ENCODE peak calls at places on chromosomes 1 and 21, in six cellular contexts. W is neural crest cell, U is AG04450, X is fibroblast of lung, G is ovary, P is transverse colon. C is an unnamed sample.

GRCh38 chr1:3636080-3636479 is 11.3 kb downstream of the TPRG1L start:
- DNase-seq in W (no peak), U (no peak), X (no peak), G (no peak), P (no peak), C (no peak)

GRCh38 chr1:8706995-8707396 is 110.4 kb downstream of the RERE start:
- DNase-seq in W (no peak), U (no peak), X (peak; percentile 19), G (no peak), P (no peak), C (no peak)

GRCh38 chr1:231632119-231632518 is 5.5 kb downstream of the DISC1 start:
- DNase-seq in W (no peak), U (no peak), X (no peak), G (no peak), P (no peak), C (no peak)

GRCh38 chr21:16640297-16641027 is 872.4 kb upstream of the CXADR start:
- DNase-seq in W (no peak), U (no peak), X (no peak), G (no peak), P (no peak), C (no peak)

GRCh38 chr1:224762701-224763100 is 146.6 kb downstream of the CNIH3 start:
- DNase-seq in W (no peak), U (no peak), X (no peak), G (no peak), P (no peak), C (no peak)

GRCh38 chr1:42784946-42785693 is at the start of gene TMEM269:
- DNase-seq in W (no peak), U (no peak), X (peak; percentile 5), G (peak; percentile 20), P (peak; percentile 13), C (peak; percentile 72)

GRCh38 chr1:200890818-200891773 is 3.6 kb upstream of the INAVA start:
- DNase-seq in W (peak; percentile 70), U (no peak), X (peak; percentile 51), G (no peak), P (peak; percentile 68), C (peak; percentile 71)

GRCh38 chr1:29133861-29134694 is 10.4 kb upstream of the TMEM200B start:
- DNase-seq in W (no peak), U (no peak), X (no peak), G (no peak), P (no peak), C (peak; percentile 42)

GRCh38 chr1:60108223-60108622 is 34.7 kb upstream of the C1orf87 start:
- DNase-seq in W (no peak), U (no peak), X (peak; percentile 8), G (no peak), P (no peak), C (no peak)

DNA sequence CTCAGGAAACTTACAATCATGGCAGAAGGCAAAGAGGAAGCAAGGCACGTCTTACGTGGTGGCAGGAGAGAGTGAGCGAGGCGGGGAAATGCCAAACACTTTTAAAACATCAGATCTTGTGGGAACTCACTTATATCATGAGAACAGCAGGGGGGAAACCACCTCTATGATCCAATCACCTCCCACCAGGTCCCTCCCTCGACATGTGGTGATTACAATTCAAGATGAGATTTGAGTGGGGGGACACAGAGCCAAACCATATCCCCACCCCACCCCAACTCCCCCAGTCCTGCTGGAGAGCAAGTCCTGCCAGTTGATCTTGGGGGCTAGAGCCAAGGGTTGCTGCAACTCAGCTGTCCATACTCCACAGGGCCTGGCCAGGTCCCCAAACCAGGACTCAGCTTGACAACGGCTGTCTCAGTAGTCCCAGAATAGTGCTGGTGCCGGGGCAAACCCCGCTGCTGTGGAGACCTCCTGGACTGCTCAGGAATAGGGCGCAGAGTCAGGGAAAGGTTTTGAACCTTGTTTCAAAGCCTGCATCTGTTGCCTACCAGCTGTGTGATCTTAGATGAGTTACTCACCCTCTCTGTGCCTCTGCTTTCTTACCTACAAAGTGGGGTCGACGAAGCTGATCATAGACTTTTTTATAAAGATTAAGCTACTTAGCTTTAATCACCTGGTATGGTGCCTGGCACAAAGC is 79.5 kb downstream of the STUM start:
- DNase-seq in W (no peak), U (no peak), X (no peak), G (no peak), P (no peak), C (no peak)
- TF ChIP-seq CTCF in W (no peak), U (no peak), X (no peak), G (no peak), P (no peak), C (no peak)

GRCh38 chr1:57061369-57061768 is 95.6 kb upstream of the C8B start:
- DNase-seq in W (no peak), U (no peak), X (peak; percentile 2), G (no peak), P (no peak), C (no peak)
- TF ChIP-seq CTCF in W (no peak), U (no peak), X (no peak), G (no peak), P (no peak), C (no peak)

GRCh38 chr1:181391297-181391905 is 91.9 kb upstream of the CACNA1E start:
- DNase-seq in W (no peak), U (no peak), X (no peak), G (no peak), P (no peak), C (no peak)

GRCh38 chr1:181390350-181391080 is 92.8 kb upstream of the CACNA1E start:
- DNase-seq in W (no peak), U (no peak), X (no peak), G (no peak), P (no peak), C (no peak)

GRCh38 chr1:181394766-181395165 is 88.6 kb upstream of the CACNA1E start:
- DNase-seq in W (no peak), U (no peak), X (no peak), G (no peak), P (no peak), C (no peak)

GRCh38 chr1:181392133-181392532 is 91.2 kb upstream of the CACNA1E start:
- DNase-seq in W (no peak), U (no peak), X (no peak), G (no peak), P (no peak), C (no peak)

GRCh38 chr1:181392613-181393170 is 90.6 kb upstream of the CACNA1E start:
- DNase-seq in W (no peak), U (no peak), X (no peak), G (no peak), P (no peak), C (no peak)
- TF ChIP-seq CTCF in W (no peak), U (no peak), X (no peak), G (no peak), P (no peak), C (no peak)

GRCh38 chr1:108570128-108570527 is 10.2 kb downstream of the EEIG2 start:
- DNase-seq in W (no peak), U (no peak), X (no peak), G (no peak), P (no peak), C (peak; percentile 38)
- TF ChIP-seq CTCF in W (peak; percentile 46), U (peak; percentile 31), X (peak; percentile 18), G (no peak), P (peak; percentile 26), C (peak; percentile 40)

GRCh38 chr1:244052011-244052727 is 1.1 kb downstream of the ZBTB18 start:
- DNase-seq in W (no peak), U (no peak), X (no peak), G (no peak), P (no peak), C (no peak)
- TF ChIP-seq CTCF in W (no peak), U (no peak), X (no peak), G (no peak), P (no peak), C (no peak)

GRCh38 chr1:203839081-203839480 is 22.3 kb upstream of the SNRPE start:
- DNase-seq in W (no peak), U (peak; percentile 46), X (peak; percentile 75), G (no peak), P (no peak), C (no peak)

GRCh38 chr1:203840208-203840808 is 21.1 kb upstream of the SNRPE start:
- DNase-seq in W (no peak), U (no peak), X (no peak), G (no peak), P (no peak), C (no peak)

GRCh38 chr1:203835476-203835875 is 25.9 kb upstream of the SNRPE start:
- DNase-seq in W (no peak), U (no peak), X (no peak), G (no peak), P (no peak), C (no peak)
- TF ChIP-seq CTCF in W (no peak), U (no peak), X (no peak), G (no peak), P (no peak), C (no peak)

GRCh38 chr1:98102369-98103030 is 181.7 kb upstream of the DPYD start:
- DNase-seq in W (no peak), U (no peak), X (peak; percentile 55), G (no peak), P (no peak), C (no peak)

GRCh38 chr1:98104285-98104684 is 183.5 kb upstream of the DPYD start:
- DNase-seq in W (no peak), U (peak; percentile 61), X (peak; percentile 95), G (no peak), P (no peak), C (no peak)

GRCh38 chr1:98101364-98101763 is 180.5 kb upstream of the DPYD start:
- DNase-seq in W (no peak), U (no peak), X (no peak), G (no peak), P (no peak), C (no peak)

GRCh38 chr1:98107256-98107655 is 186.4 kb upstream of the DPYD start:
- DNase-seq in W (no peak), U (no peak), X (no peak), G (no peak), P (no peak), C (no peak)

DNA sequence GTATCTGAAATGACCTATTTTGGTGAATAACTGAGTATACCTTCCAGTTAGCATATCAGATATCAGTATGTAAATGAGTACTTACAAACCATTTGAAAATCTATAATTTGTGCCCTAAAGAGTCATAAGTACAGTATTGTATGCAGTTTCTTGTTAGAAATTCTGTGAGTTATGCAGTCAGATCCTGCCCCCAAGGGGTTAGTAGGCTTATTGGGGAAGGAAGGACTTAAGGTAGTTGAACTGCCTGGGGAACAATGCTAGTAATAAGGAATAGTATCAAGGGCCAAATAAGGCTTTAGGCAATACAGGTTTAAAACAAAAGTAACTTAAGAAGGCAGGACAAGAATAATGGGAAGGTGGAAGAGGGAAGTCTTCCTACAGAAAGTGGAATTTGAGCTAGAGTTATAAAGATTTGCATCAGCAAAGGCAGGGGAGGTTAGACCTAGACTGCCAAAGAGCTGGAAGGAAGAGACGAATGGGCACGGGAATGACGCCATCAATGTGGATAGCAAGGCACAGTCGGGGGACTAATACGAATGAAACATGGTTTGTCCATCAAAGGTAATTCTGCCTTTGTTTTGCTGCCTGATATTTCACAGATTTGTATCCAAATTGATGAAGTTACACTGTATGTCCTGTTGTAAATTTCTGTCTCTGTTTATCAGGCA is 182.9 kb upstream of the DPYD start:
- DNase-seq in W (no peak), U (no peak), X (peak; percentile 52), G (no peak), P (no peak), C (no peak)
- TF ChIP-seq CTCF in W (no peak), U (no peak), X (no peak), G (no peak), P (no peak), C (no peak)

GRCh38 chr1:36156329-36157114 is 562 bp downstream of the MAP7D1 start:
- DNase-seq in W (peak; percentile 74), U (no peak), X (peak; percentile 59), G (peak; percentile 71), P (peak; percentile 67), C (peak; percentile 77)
- TF ChIP-seq CTCF in W (no peak), U (no peak), X (no peak), G (peak; percentile 20), P (no peak), C (no peak)